ENCODE peak calls at places on chromosomes 13 and 19, in four cellular contexts. O is GM13976, D is NCI-H1105, A is osteocyte. Z is an unnamed sample.

GRCh38 chr19:15551183-15552004 is 43.1 kb downstream of the CYP4F22 start:
- DNase-seq in A (no peak), O (peak), D (no peak), Z (peak)

GRCh38 chr13:71879129-71879535 is 12.1 kb upstream of the DACH1 start:
- DNase-seq in A (no peak), O (peak), D (peak), Z (no peak)

GRCh38 chr19:58474291-58474996 is 1.7 kb upstream of the ZNF446 start:
- DNase-seq in D (no peak), A (no peak), O (no peak), Z (no peak)

GRCh38 chr13:27789153-27789494 is 3.2 kb upstream of the GSX1 start:
- DNase-seq in O (no peak), A (no peak), D (no peak), Z (no peak)

GRCh38 chr19:52896431-52897148 is 845 bp downstream of the ZNF320 start:
- DNase-seq in D (no peak), A (no peak), O (peak), Z (no peak)

GRCh38 chr13:58884353-58884752 is 1252.8 kb downstream of the PCDH17 start:
- DNase-seq in O (no peak), A (no peak), D (no peak), Z (no peak)

GRCh38 chr13:113096052-113096744 is 9.4 kb upstream of the F7 start:
- DNase-seq in D (no peak), A (no peak), O (no peak), Z (no peak)

GRCh38 chr19:40413291-40413994 is at the start of gene PRX:
- DNase-seq in O (peak), D (no peak), A (no peak), Z (no peak)

GRCh38 chr19:38990949-38991697 is 15.6 kb upstream of the FBXO17 start:
- DNase-seq in D (no peak), A (no peak), O (no peak), Z (no peak)

GRCh38 chr13:31775686-31776085 is 36.4 kb downstream of the RXFP2 start:
- DNase-seq in D (no peak), A (no peak), O (no peak), Z (no peak)

GRCh38 chr13:43171489-43171888 is 148.1 kb downstream of the DNAJC15 start:
- DNase-seq in O (no peak), A (no peak), D (no peak), Z (no peak)

GRCh38 chr13:48393698-48394085 is 19.2 kb downstream of the LPAR6 start:
- DNase-seq in A (no peak), D (no peak), O (no peak), Z (no peak)

GRCh38 chr13:35471466-35472307 is 4.8 kb downstream of the MAB21L1 start:
- DNase-seq in O (no peak), D (no peak), A (no peak), Z (no peak)

GRCh38 chr13:27952931-27953670 is 16.0 kb downstream of the CDX2 start:
- DNase-seq in O (no peak), A (no peak), D (no peak), Z (no peak)

GRCh38 chr13:28059214-28059613 is 41.2 kb downstream of the FLT3 start:
- DNase-seq in O (no peak), A (no peak), D (no peak), Z (no peak)

GRCh38 chr19:328025-328505 is 16.5 kb downstream of the MIER2 start:
- DNase-seq in A (no peak), D (no peak), O (no peak), Z (no peak)

GRCh38 chr19:41376241-41376997 is at the start of gene TMEM91:
- DNase-seq in A (no peak), D (peak), O (no peak), Z (no peak)

GRCh38 chr19:15280915-15281683 is 48.9 kb upstream of the EPHX3 start:
- DNase-seq in O (no peak), D (peak), A (no peak), Z (no peak)

GRCh38 chr13:107650081-107650701 is 565.1 kb downstream of the LIG4 start:
- DNase-seq in D (no peak), A (peak), O (peak), Z (no peak)

GRCh38 chr19:1117654-1118053 is 13.9 kb downstream of the GPX4 start:
- DNase-seq in A (no peak), O (no peak), D (no peak), Z (no peak)

GRCh38 chr19:43901395-43902390 is 33.4 kb downstream of the ZNF45 start:
- DNase-seq in O (peak), D (no peak), A (peak), Z (peak)

GRCh38 chr19:55694656-55695491 is 19.8 kb downstream of the EPN1 start:
- DNase-seq in A (no peak), D (no peak), O (no peak), Z (no peak)

GRCh38 chr13:112959206-112959605 is 9.8 kb upstream of the MCF2L start:
- DNase-seq in D (no peak), O (no peak), A (no peak), Z (no peak)

GRCh38 chr13:41231025-41231677 is 32.2 kb downstream of the MTRF1 start:
- DNase-seq in D (no peak), O (no peak), A (no peak), Z (no peak)

GRCh38 chr19:2726904-2727639 is 5.9 kb upstream of the DIRAS1 start:
- DNase-seq in D (no peak), A (no peak), O (no peak), Z (no peak)

Z was measured in T-helper 22 cell.